ENCODE peak calls at places on chromosomes 13 and 19, in five cellular contexts. B is GM12878, Q is A549, X is K562, U is HepG2. L is an unnamed sample.

GRCh38 chr19:3868770-3869456 is at the start of gene ZFR2:
- DNase-seq in B (no peak), Q (no peak), X (peak), U (no peak), L (peak)

GRCh38 chr13:34025746-34026145 is 207.8 kb downstream of the RFC3 start:
- DNase-seq in B (no peak), Q (no peak), X (no peak), U (no peak), L (no peak)

GRCh38 chr13:24199016-24199415 is 38.5 kb downstream of the SPATA13 start:
- DNase-seq in B (no peak), Q (no peak), X (no peak), U (no peak), L (no peak)

GRCh38 chr13:74573654-74574053 is 439.4 kb upstream of the KLF12 start:
- DNase-seq in B (no peak), Q (no peak), X (peak), U (peak), L (peak)

GRCh38 chr13:113147206-113147605 is 11.2 kb upstream of the PROZ start:
- DNase-seq in B (no peak), Q (no peak), X (no peak), U (no peak), L (no peak)

GRCh38 chr13:99796175-99796819 is 175.3 kb downstream of the ZIC5 start:
- DNase-seq in B (no peak), Q (no peak), X (peak), U (peak), L (peak)

GRCh38 chr13:23453132-23453531 is 19.6 kb upstream of the SACS start:
- DNase-seq in B (no peak), Q (no peak), X (no peak), U (no peak), L (no peak)

GRCh38 chr13:30031488-30031887 is 181.1 kb upstream of the UBL3 start:
- DNase-seq in B (no peak), Q (no peak), X (no peak), U (no peak), L (no peak)

GRCh38 chr13:37039908-37040307 is 19.6 kb downstream of the SUPT20H start:
- DNase-seq in B (no peak), Q (no peak), X (peak), U (no peak), L (no peak)

GRCh38 chr19:36100476-36100875 is 10.5 kb upstream of the OVOL3 start:
- DNase-seq in B (no peak), Q (no peak), X (no peak), U (no peak), L (no peak)

GRCh38 chr13:27007166-27007565 is 164.4 kb downstream of the USP12 start:
- DNase-seq in B (no peak), Q (no peak), X (no peak), U (no peak), L (peak)

GRCh38 chr13:74816737-74817136 is 665.2 kb downstream of the TBC1D4 start:
- DNase-seq in B (no peak), Q (no peak), X (no peak), U (no peak), L (no peak)

GRCh38 chr19:44607917-44608316 is 5.4 kb upstream of the IGSF23 start:
- DNase-seq in B (no peak), Q (no peak), X (no peak), U (no peak), L (no peak)

GRCh38 chr19:33395561-33396550 is 22.3 kb downstream of the CEBPG start:
- DNase-seq in B (no peak), Q (no peak), X (no peak), U (no peak), L (no peak)

GRCh38 chr19:15714638-15715037 is 13.2 kb upstream of the OR10H2 start:
- DNase-seq in B (no peak), Q (no peak), X (no peak), U (no peak), L (no peak)

GRCh38 chr13:80029170-80029569 is 311.8 kb downstream of the SPRY2 start:
- DNase-seq in B (no peak), Q (no peak), X (no peak), U (no peak), L (no peak)

GRCh38 chr13:27264181-27264580 is 6.4 kb upstream of the RASL11A start:
- DNase-seq in B (no peak), Q (no peak), X (no peak), U (no peak), L (no peak)

GRCh38 chr19:44741841-44742352 is 6.6 kb upstream of the BCL3 start:
- DNase-seq in B (no peak), Q (peak), X (peak), U (peak), L (no peak)

GRCh38 chr13:71871844-71872243 is 4.8 kb upstream of the DACH1 start:
- DNase-seq in B (no peak), Q (no peak), X (no peak), U (no peak), L (no peak)

GRCh38 chr13:110366733-110367132 is 59.6 kb downstream of the COL4A2 start:
- DNase-seq in B (no peak), Q (no peak), X (no peak), U (no peak), L (no peak)

GRCh38 chr13:45851171-45851889 is at the start of gene SIAH3:
- DNase-seq in B (no peak), Q (no peak), X (no peak), U (no peak), L (peak)

GRCh38 chr19:29439021-29439420 is 86.8 kb upstream of the VSTM2B start:
- DNase-seq in B (no peak), Q (no peak), X (no peak), U (no peak), L (no peak)
- TF ChIP-seq JUNB in B (no peak), Q (no peak), X (no peak), U (no peak), L (no peak)

DNA sequence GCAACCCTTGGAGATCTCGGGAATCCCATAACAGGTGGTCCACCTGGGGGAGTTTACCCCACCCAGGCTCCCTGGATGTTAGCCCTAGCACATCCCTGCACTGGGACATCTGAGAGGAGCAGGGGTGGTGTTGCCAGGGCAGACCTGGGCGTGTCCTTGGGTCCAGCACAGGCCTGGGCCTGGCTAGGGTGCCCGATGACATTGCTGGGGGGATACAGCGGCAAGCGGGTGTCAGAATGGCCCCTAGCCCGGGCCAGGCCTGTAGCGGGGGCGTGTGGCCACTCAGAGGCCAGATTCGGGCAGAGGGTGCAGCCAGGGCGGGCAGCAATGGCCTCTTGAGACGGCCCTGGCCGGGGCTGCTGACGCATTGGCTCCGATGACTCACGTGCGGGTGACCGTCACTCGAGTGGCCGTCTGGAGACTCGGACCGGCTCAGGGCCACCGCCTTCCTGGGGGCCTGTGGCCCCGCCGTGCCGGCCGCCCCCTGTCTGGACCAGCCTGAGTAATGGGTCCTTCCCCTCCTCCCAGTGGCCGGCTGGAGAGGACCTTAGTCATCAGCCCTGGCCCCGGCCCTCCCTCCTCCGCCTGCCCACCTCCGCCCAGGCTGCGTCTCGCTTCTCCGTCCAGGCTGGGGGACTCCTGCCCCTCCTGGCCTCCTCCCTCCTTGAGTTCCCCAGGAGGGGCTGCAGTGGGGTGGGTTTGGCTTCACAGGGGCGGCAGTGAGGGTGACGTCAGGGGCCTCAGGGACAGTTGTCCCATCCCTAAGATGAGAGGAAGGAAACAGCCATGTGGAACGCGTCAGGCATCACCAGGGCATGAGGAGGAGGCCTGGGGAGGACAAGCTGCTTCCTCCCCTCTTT is 23.2 kb upstream of the CRTC1 start:
- DNase-seq in B (no peak), Q (peak), X (peak), U (no peak), L (no peak)
- TF ChIP-seq JUNB in B (no peak), Q (peak), X (no peak), U (no peak), L (no peak)

GRCh38 chr19:13788991-13789390 is 6.3 kb upstream of the ZSWIM4 start:
- DNase-seq in B (no peak), Q (no peak), X (no peak), U (no peak), L (no peak)

GRCh38 chr19:13782537-13782936 is 8.3 kb downstream of the C19orf53 start:
- DNase-seq in B (no peak), Q (no peak), X (no peak), U (no peak), L (no peak)

GRCh38 chr19:13781547-13781946 is 7.3 kb downstream of the C19orf53 start:
- DNase-seq in B (no peak), Q (no peak), X (peak), U (no peak), L (peak)

GRCh38 chr19:13783565-13784500 is 9.6 kb downstream of the C19orf53 start:
- DNase-seq in B (no peak), Q (no peak), X (no peak), U (no peak), L (no peak)

GRCh38 chr19:13784731-13785452 is 10.4 kb upstream of the ZSWIM4 start:
- DNase-seq in B (no peak), Q (no peak), X (peak), U (peak), L (peak)
- TF ChIP-seq JUNB in B (no peak), Q (no peak), X (no peak), U (no peak), L (no peak)

GRCh38 chr19:46718934-46719551 is 2.1 kb upstream of the PRKD2 start:
- DNase-seq in B (peak), Q (no peak), X (no peak), U (no peak), L (no peak)

GRCh38 chr19:46717716-46718143 is 816 bp upstream of the PRKD2 start:
- DNase-seq in B (no peak), Q (no peak), X (no peak), U (no peak), L (no peak)

GRCh38 chr19:46719629-46720515 is 3.0 kb upstream of the PRKD2 start:
- DNase-seq in B (no peak), Q (no peak), X (no peak), U (no peak), L (no peak)

GRCh38 chr19:46717034-46717715 is at the start of gene PRKD2:
- DNase-seq in B (no peak), Q (peak), X (peak), U (peak), L (peak)

DNA sequence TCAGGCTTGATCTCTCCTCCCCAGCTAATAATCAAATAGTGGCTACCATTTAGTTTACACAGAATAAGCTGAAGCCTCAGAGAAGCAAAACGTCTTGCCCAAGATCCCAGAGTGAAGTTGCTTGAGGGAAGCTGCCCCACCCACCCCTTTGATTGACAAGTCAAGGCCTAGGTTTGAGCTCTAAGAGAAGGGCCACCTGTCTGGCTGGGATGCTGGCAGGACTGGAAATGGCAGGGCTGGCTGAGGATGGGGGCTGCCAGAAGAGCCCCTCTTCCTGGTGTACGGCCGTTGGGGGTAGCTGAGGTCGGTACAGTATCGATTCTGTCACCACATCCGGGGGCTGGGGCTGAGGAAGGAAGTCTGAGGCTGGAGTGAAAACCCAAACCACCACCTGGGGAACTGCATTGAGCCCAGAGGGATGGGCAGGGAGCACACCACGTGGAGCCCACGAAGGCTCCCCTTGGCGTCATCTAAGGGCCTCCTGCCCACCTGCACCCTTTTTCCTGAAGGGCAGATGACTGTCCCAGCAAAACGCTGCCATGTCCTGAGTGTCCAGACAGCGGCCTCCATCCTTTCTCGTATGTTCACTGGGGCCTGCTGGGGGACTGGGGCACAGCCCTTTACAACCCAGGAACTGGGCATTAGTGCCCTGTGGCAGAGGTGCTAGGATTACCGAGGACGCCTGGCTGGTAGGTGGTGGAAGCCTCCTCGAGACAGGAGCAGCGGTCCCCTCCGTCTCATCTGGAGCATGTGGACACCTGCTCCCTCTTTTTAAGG is 1.4 kb upstream of the PRKD2 start:
- DNase-seq in B (peak), Q (peak), X (no peak), U (no peak), L (peak)
- TF ChIP-seq JUNB in B (no peak), Q (no peak), X (no peak), U (no peak), L (no peak)

GRCh38 chr19:31432411-31432810 is 83.2 kb upstream of the TSHZ3 start:
- DNase-seq in B (no peak), Q (no peak), X (no peak), U (no peak), L (no peak)

GRCh38 chr19:31430381-31430780 is 81.1 kb upstream of the TSHZ3 start:
- DNase-seq in B (no peak), Q (no peak), X (no peak), U (no peak), L (no peak)

GRCh38 chr19:31423896-31424295 is 74.7 kb upstream of the TSHZ3 start:
- DNase-seq in B (no peak), Q (no peak), X (no peak), U (no peak), L (no peak)

DNA sequence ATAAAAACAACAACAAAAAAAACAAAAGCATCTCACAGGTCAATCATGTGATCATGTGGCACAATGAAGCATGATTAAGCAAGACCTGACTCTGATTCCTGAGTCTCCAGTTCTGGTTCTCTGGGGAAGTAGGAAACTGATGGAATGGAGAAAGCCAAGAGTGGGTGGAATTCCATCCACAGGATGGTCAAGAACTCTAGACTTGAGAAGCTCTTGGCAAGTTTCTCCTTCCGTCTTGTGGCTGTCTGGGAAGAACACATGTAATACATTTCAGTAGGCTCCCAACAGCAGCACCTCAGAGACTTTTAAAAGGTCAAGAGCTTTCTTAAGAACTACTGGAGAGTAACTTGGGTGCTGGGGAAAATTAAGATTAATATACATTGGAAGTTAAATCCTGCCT is 78.6 kb upstream of the TSHZ3 start:
- DNase-seq in B (no peak), Q (no peak), X (no peak), U (no peak), L (no peak)
- TF ChIP-seq JUNB in B (no peak), Q (no peak), X (no peak), U (no peak), L (no peak)

DNA sequence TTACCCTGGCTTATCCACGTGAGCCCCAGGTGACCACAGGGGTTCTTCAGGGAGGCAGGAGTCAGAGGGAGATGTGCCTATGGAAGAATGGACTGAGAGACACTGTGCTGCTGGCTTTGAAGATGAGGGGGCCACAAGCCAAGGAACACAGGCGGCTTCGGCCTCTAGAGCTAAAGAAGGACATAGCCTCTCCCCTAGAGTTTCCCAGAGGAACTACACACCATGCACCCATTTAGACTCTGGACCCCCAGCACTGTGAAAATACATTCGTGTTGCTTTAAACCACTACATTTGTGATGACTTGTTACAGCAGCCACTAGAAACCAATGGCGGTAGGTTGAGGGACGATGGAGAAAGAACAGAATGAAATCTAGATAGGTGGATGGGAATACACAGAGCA is 13.7 kb upstream of the ATF5 start:
- DNase-seq in B (no peak), Q (no peak), X (no peak), U (no peak), L (no peak)
- TF ChIP-seq JUNB in B (no peak), Q (no peak), X (no peak), U (no peak), L (no peak)

GRCh38 chr13:25902946-25903345 is 148.9 kb downstream of the SHISA2 start:
- DNase-seq in B (peak), Q (no peak), X (no peak), U (no peak), L (no peak)
- TF ChIP-seq JUNB in B (peak), Q (no peak), X (no peak), U (no peak), L (no peak)

DNA sequence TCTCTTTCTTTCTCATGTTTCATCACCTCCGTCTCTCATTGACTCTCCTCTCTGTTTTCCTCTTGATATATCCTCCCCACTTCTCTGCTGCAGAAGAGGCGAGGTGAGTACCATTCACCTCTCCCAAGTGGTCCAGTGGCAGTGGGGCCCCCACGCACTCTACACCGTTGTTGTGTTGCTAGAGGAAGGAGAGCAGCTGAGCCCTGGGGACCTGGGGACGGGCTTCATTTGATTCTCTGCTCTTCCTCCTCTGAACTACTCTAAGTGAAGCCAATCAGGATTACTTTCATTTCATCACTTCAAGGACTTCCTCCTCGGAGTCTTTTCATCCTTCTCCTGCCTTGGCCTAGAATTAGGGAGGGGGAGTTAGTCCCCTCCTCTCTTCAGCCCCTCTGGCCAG is 64.6 kb downstream of the CCNE1 start:
- DNase-seq in B (no peak), Q (no peak), X (no peak), U (no peak), L (no peak)
- TF ChIP-seq JUNB in B (no peak), Q (no peak), X (no peak), U (no peak), L (no peak)

L was measured in GM23338.